ENCODE peak calls at places on chromosomes 3 and 15, in eight cellular contexts. T is IMR-90; R is DND-41; J is CD8-positive, alpha-beta T cell; F is astrocyte; L is right cardiac atrium; N is right lobe of liver; V is Peyer's patch. D is an unnamed sample.

GRCh38 chr3:118949113-118949760 is 85.4 kb downstream of the IGSF11 start:
- DNase-seq in L (no peak), F (no peak), V (no peak), T (no peak), N (no peak), R (no peak), J (no peak), D (no peak)

GRCh38 chr3:52851348-52851747 is 16.5 kb upstream of the MUSTN1 start:
- DNase-seq in V (no peak), F (no peak), R (peak; percentile 33), L (no peak), N (peak; percentile 67), J (no peak), T (peak; percentile 49), D (no peak)

GRCh38 chr3:118729546-118729945 is 305.1 kb downstream of the IGSF11 start:
- DNase-seq in R (no peak), N (no peak), F (no peak), J (no peak), V (no peak), T (no peak), L (no peak), D (no peak)

GRCh38 chr3:17260257-17260656 is 375.5 kb downstream of the PLCL2 start:
- DNase-seq in R (no peak), J (no peak), F (no peak), L (no peak), T (no peak), N (no peak), V (no peak), D (no peak)

GRCh38 chr3:39794880-39795279 is 14.5 kb upstream of the MYRIP start:
- DNase-seq in T (no peak), V (no peak), N (peak; percentile 52), L (no peak), R (no peak), F (no peak), J (no peak), D (no peak)

GRCh38 chr3:15860014-15860934 is 62.5 kb upstream of the ANKRD28 start:
- DNase-seq in N (peak; percentile 67), T (peak; percentile 58), L (peak; percentile 47), F (peak; percentile 38), R (no peak), V (peak; percentile 47), J (no peak), D (peak; percentile 81)

GRCh38 chr3:70982700-70983140 is 600.8 kb downstream of the FOXP1 start:
- DNase-seq in N (no peak), R (no peak), T (peak; percentile 86), L (no peak), J (no peak), V (no peak), F (peak; percentile 81), D (no peak)

GRCh38 chr3:30934208-30934550 is 39.7 kb upstream of the GADL1 start:
- DNase-seq in V (no peak), F (peak; percentile 37), T (peak; percentile 37), R (peak; percentile 45), J (no peak), N (no peak), L (no peak), D (no peak)

GRCh38 chr3:174243194-174243593 is 615.9 kb upstream of the NAALADL2 start:
- DNase-seq in L (no peak), V (no peak), F (peak; percentile 63), N (no peak), J (no peak), R (no peak), T (peak; percentile 30), D (no peak)

GRCh38 chr3:133401374-133402135 is 1.7 kb downstream of the BFSP2 start:
- DNase-seq in N (no peak), J (no peak), T (peak; percentile 77), R (no peak), F (peak; percentile 61), V (no peak), L (peak; percentile 63), D (no peak)

GRCh38 chr3:123449092-123449985 is 449 bp upstream of the ADCY5 start:
- DNase-seq in F (no peak), V (no peak), T (peak; percentile 10), J (no peak), R (no peak), N (peak; percentile 42), L (peak; percentile 76), D (no peak)

GRCh38 chr15:45796433-45796832 is 161.6 kb downstream of the SQOR start:
- DNase-seq in N (no peak), F (no peak), V (no peak), R (no peak), T (no peak), J (no peak), L (no peak), D (no peak)

GRCh38 chr15:80118956-80119355 is 33.8 kb upstream of the FAH start:
- DNase-seq in L (no peak), T (no peak), F (no peak), R (no peak), J (no peak), V (no peak), N (no peak), D (no peak)

DNA sequence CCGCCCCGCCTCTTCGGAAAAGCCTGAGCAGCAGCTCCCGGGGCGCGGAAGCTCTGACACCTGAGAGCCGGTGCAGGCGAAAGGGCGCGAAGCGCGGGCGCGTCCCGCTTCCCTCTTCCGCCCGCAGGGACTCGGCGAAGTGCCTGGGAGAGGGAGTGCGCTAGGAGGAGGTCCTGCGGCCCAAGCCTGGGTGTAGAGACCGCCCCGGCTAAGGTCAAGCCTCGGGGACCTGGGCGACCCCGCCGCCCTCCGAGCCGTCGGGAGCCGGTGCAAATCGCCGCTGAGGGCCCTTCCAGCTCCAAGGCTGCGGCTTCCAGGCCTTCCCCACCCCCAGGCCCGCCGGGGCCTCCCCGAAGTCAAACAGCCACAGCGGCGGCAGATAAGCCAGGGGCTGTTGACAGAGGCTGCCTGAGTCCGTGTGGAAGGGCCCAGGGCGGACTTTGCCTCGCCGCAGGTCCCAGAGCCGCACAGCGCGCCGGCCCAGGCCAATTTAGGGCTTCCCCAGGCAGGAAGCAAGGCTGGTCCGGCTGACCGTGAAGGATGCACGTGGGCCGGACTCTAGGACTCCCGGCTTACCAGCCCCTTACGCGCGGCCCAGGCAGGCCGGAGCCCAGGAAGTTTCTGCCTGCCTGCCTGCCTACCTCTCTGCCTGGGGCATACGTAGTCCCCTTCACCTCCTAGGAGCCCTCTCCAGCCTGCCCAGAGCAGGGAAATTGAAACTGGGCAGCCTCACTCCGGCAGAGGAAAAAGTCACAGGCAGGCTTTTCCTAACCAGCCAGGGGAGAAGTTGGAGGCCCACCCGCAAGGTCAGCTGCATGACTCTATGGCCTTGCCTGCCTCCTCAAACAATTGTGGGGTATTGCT is 2.3 kb downstream of the ITPKA start:
- DNase-seq in L (peak; percentile 73), V (no peak), J (no peak), F (no peak), T (no peak), R (no peak), N (peak; percentile 86), D (no peak)
- H3K4me3 ChIP-seq in L (peak overlapping the region; percentile 17), V (peak overlapping the region; percentile 41), J (peak overlapping the region; percentile 53), F (no peak overlapping the region), T (no peak overlapping the region), R (no peak overlapping the region), N (peak overlapping the region; percentile 52), D (peak overlapping the region; percentile 84)

GRCh38 chr3:195440379-195440778 is 2.4 kb downstream of the ACAP2 start:
- DNase-seq in J (no peak), V (no peak), F (no peak), N (no peak), L (no peak), T (no peak), R (no peak), D (no peak)

GRCh38 chr3:195441476-195441970 is 1.3 kb downstream of the ACAP2 start:
- DNase-seq in N (no peak), R (no peak), F (no peak), V (no peak), L (no peak), J (no peak), T (peak; percentile 11), D (no peak)

GRCh38 chr3:195441971-195442572 is 748 bp downstream of the ACAP2 start:
- DNase-seq in N (peak; percentile 56), F (peak; percentile 32), L (peak; percentile 74), V (peak; percentile 71), R (peak; percentile 73), T (peak; percentile 40), J (peak; percentile 14), D (peak; percentile 62)

GRCh38 chr3:195441051-195441450 is 1.8 kb downstream of the ACAP2 start:
- DNase-seq in F (no peak), N (no peak), T (peak; percentile 8), R (no peak), V (no peak), J (no peak), L (no peak), D (no peak)

DNA sequence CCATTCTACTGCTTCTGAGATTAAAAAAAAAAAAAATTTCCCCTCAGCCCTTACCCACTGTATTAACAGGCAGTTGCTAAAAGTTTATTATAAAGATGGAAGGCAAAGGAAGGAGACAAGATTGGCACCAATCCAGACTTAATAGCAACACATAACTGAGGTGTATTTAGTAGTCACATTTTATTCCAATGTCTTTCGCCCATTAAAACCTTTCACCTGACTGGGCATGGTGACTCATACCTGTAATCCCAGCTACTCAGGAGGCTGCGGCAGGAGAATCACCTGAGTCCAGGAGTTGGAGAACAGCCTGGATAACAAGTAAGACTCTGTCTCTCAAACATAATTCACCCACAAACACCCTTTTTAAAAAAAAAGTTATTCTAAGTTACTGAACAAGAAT is 4.4 kb downstream of the ACAP2 start:
- DNase-seq in L (no peak), N (no peak), J (no peak), R (no peak), F (no peak), V (no peak), T (no peak), D (no peak)
- H3K27ac ChIP-seq in L (no peak overlapping the region), N (no peak overlapping the region), J (no peak overlapping the region), R (no peak overlapping the region), F (no peak overlapping the region), V (no peak overlapping the region), T (no peak overlapping the region), D (no peak overlapping the region)

DNA sequence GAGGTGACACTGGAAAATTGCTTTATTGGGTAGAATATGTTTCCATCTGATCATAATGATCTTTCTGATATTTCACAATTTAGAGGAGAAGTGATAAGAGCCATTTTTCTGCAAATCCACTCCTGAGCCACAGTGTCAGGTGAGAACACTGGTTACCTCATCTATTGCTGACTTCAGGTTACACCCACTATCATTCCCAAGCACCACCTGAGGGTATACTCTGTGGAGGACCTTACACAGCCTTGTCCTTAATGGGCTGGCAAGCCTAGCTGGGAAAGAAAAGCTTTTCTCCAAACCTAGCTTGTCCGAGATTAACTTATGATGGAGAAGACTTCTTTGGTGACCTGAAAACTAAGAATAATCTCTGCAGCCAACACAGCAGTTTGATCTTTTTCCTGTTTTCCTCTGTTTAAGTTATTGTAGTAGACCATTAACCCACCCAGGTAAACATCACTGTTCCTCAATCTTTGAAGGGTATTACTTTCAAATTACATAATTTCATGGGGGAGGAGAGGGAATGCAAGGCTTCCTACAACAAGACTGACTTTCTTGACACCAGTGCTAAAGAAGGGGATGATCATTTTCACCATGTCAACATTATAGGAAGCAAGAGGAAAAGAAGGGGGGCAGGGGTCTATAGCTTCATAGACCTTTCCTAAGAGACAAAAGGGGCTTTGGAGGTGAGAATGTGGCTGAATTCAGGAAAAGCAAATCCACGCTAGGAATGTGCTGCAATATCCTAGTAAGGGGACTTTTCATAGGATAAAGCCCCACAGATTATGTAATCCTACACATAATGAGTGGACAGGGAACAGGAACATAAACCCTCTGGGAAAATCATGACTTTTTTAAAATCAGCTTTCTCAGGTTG is 1.7 kb downstream of the NCEH1 start:
- DNase-seq in F (no peak), V (no peak), T (peak; percentile 12), N (no peak), J (no peak), L (no peak), R (no peak), D (no peak)
- H3K4me3 ChIP-seq in F (peak overlapping the region; percentile 82), V (no peak overlapping the region), T (peak overlapping the region; percentile 77), N (no peak overlapping the region), J (no peak overlapping the region), L (peak overlapping the region; percentile 25), R (no peak overlapping the region), D (peak overlapping the region; percentile 71)

GRCh38 chr3:46497556-46498265 is at the start of gene RTP3:
- DNase-seq in L (no peak), N (peak; percentile 46), J (no peak), R (no peak), T (no peak), F (no peak), V (no peak), D (no peak)
- H3K27ac ChIP-seq in L (no peak within 1 kb of the TSS), N (peak within 1 kb of the TSS; percentile 37), J (no peak within 1 kb of the TSS), R (peak within 1 kb of the TSS; percentile 16), T (peak within 1 kb of the TSS; percentile 82), F (peak within 1 kb of the TSS; percentile 78), V (no peak within 1 kb of the TSS), D (no peak within 1 kb of the TSS)

D was measured in lower lobe of right lung.